ENCODE peak calls at places on chromosome 22, in five cellular contexts. T is right cardiac atrium; C is effector memory CD4-positive, alpha-beta T cell; U is right atrium auricular region; B is adrenal gland. G is an unnamed sample.

GRCh38 chr22:31579835-31580242 is 82.2 kb downstream of the PISD start:
- DNase-seq in T (no peak), C (no peak), U (no peak), B (no peak), G (no peak)

GRCh38 chr22:40007826-40008710 is 13.3 kb downstream of the FAM83F start:
- DNase-seq in T (no peak), C (no peak), U (no peak), B (no peak), G (no peak)

GRCh38 chr22:48340191-48340590 is 1487.5 kb downstream of the BRD1 start:
- DNase-seq in T (no peak), C (no peak), U (no peak), B (no peak), G (no peak)

GRCh38 chr22:37282385-37282677 is at the start of gene CYTH4:
- DNase-seq in T (peak; percentile 72), C (peak; percentile 64), U (peak; percentile 78), B (no peak), G (peak; percentile 78)

GRCh38 chr22:35705141-35705540 is 12.5 kb upstream of the APOL5 start:
- DNase-seq in T (no peak), C (no peak), U (no peak), B (no peak), G (no peak)

GRCh38 chr22:17375914-17376614 is 6.8 kb downstream of the CECR2 start:
- DNase-seq in T (no peak), C (no peak), U (no peak), B (no peak), G (no peak)

GRCh38 chr22:42368379-42369249 is 63.6 kb downstream of the NFAM1 start:
- DNase-seq in T (no peak), C (peak; percentile 23), U (no peak), B (peak; percentile 34), G (no peak)

GRCh38 chr22:40666151-40666848 is 13.0 kb upstream of the MCHR1 start:
- DNase-seq in T (peak; percentile 71), C (no peak), U (no peak), B (no peak), G (no peak)

GRCh38 chr22:21719024-21719423 is 16.6 kb downstream of the YPEL1 start:
- DNase-seq in T (no peak), C (no peak), U (no peak), B (no peak), G (no peak)

GRCh38 chr22:39802682-39803081 is 90.9 kb downstream of the ENTHD1 start:
- DNase-seq in T (no peak), C (no peak), U (no peak), B (no peak), G (no peak)

GRCh38 chr22:29212738-29213137 is 7.0 kb downstream of the EMID1 start:
- DNase-seq in T (no peak), C (no peak), U (no peak), B (no peak), G (no peak)

GRCh38 chr22:22912722-22913253 is 25.2 kb downstream of the IGLL5 start:
- DNase-seq in T (no peak), C (no peak), U (no peak), B (no peak), G (no peak)

GRCh38 chr22:22681221-22681739 is 36.9 kb downstream of the GGTLC2 start:
- DNase-seq in T (no peak), C (no peak), U (no peak), B (no peak), G (no peak)

GRCh38 chr22:25100972-25101371 is 98.7 kb upstream of the CRYBB3 start:
- DNase-seq in T (peak; percentile 29), C (no peak), U (no peak), B (no peak), G (no peak)

GRCh38 chr22:31210830-31211503 is 1.1 kb upstream of the LIMK2 start:
- DNase-seq in T (peak; percentile 47), C (no peak), U (peak; percentile 67), B (no peak), G (peak; percentile 64)

GRCh38 chr22:24189249-24190158 is 8.2 kb downstream of the SUSD2 start:
- DNase-seq in T (peak; percentile 77), C (no peak), U (peak; percentile 79), B (peak; percentile 72), G (peak; percentile 79)

GRCh38 chr22:47369431-47370015 is 607.1 kb downstream of the TBC1D22A start:
- DNase-seq in T (no peak), C (no peak), U (no peak), B (no peak), G (peak; percentile 36)

GRCh38 chr22:38935023-38935422 is 22.4 kb upstream of the APOBEC3A start:
- DNase-seq in T (peak; percentile 37), C (no peak), U (no peak), B (peak; percentile 49), G (peak; percentile 91)

GRCh38 chr22:22895776-22896445 is 8.3 kb downstream of the IGLL5 start:
- DNase-seq in T (no peak), C (no peak), U (no peak), B (no peak), G (no peak)

G was measured in ureter.